ENCODE peak calls at places on chromosomes 5 and 9, in six cellular contexts. L is body of pancreas, V is endothelial cell of umbilical vein, S is IMR-90, Y is A549, X is heart left ventricle. G is an unnamed sample.
A peak's percentile ranks its signal among the peaks of the same experiment; 100 is the strongest.

GRCh38 chr9:91056917-91057316 is 255.3 kb downstream of the SYK start:
- DNase-seq in S (peak; percentile 60), X (no peak), L (no peak), V (peak; percentile 85), Y (no peak), G (no peak)

GRCh38 chr9:79977510-79978197 is 405.9 kb downstream of the TLE4 start:
- DNase-seq in V (no peak), X (no peak), S (no peak), Y (no peak), L (no peak), G (no peak)

GRCh38 chr5:181260720-181261319 is at the start of gene TRIM52:
- DNase-seq in S (peak; percentile 87), L (peak; percentile 93), Y (peak; percentile 93), X (peak; percentile 93), V (peak; percentile 92), G (peak; percentile 94)

GRCh38 chr5:134769206-134769605 is 10.6 kb downstream of the DDX46 start:
- DNase-seq in X (no peak), L (no peak), V (no peak), S (peak; percentile 70), Y (peak; percentile 13), G (peak; percentile 32)

GRCh38 chr5:137027758-137028157 is 471.4 kb downstream of the SPOCK1 start:
- DNase-seq in V (no peak), S (no peak), Y (no peak), L (no peak), X (no peak), G (no peak)

GRCh38 chr5:16378762-16379161 is 86.8 kb downstream of the ZNF622 start:
- DNase-seq in Y (no peak), L (peak; percentile 91), X (peak; percentile 34), S (no peak), V (no peak), G (no peak)

GRCh38 chr9:38482918-38483592 is 58.8 kb upstream of the IGFBPL1 start:
- DNase-seq in X (no peak), Y (no peak), V (no peak), S (no peak), L (no peak), G (no peak)

GRCh38 chr9:13845460-13845859 is 468.5 kb downstream of the NFIB start:
- DNase-seq in X (no peak), L (no peak), Y (no peak), V (peak; percentile 6), S (peak; percentile 57), G (no peak)

GRCh38 chr5:175629231-175629630 is 28.6 kb upstream of the HRH2 start:
- DNase-seq in X (no peak), L (no peak), S (no peak), Y (no peak), V (no peak), G (no peak)

GRCh38 chr9:2846115-2846514 is 2.2 kb upstream of the PUM3 start:
- DNase-seq in L (no peak), X (no peak), S (no peak), Y (no peak), V (no peak), G (no peak)

GRCh38 chr5:181243521-181244307 is at the start of gene RACK1:
- DNase-seq in L (peak; percentile 91), X (peak; percentile 90), V (peak; percentile 95), S (peak; percentile 85), Y (peak; percentile 92), G (peak; percentile 92)

GRCh38 chr5:94674841-94675382 is 56.4 kb downstream of the SLF1 start:
- DNase-seq in V (peak; percentile 40), X (no peak), S (peak; percentile 28), L (no peak), Y (no peak), G (no peak)

GRCh38 chr9:2677927-2678889 is 39.1 kb upstream of the KCNV2 start:
- DNase-seq in X (no peak), Y (no peak), L (peak; percentile 9), S (no peak), V (no peak), G (no peak)

GRCh38 chr9:101527066-101527465 is 6.6 kb upstream of the RNF20 start:
- DNase-seq in S (peak; percentile 54), V (no peak), Y (no peak), X (no peak), L (no peak), G (no peak)

GRCh38 chr5:95035891-95036675 is 248.8 kb downstream of the MCTP1 start:
- DNase-seq in S (no peak), V (no peak), L (no peak), Y (no peak), X (no peak), G (no peak)

GRCh38 chr9:133148351-133149129 is 15.2 kb downstream of the GBGT1 start:
- DNase-seq in X (peak; percentile 68), L (peak; percentile 61), Y (no peak), V (peak; percentile 47), S (peak; percentile 38), G (peak; percentile 63)

GRCh38 chr9:77128125-77128789 is 49.1 kb upstream of the VPS13A start:
- DNase-seq in X (no peak), S (no peak), L (no peak), V (no peak), Y (no peak), G (no peak)

GRCh38 chr9:125430161-125430485 is 168.5 kb downstream of the GAPVD1 start:
- DNase-seq in L (no peak), V (no peak), S (no peak), Y (no peak), X (no peak), G (no peak)

GRCh38 chr5:39518516-39518915 is 93.7 kb upstream of the DAB2 start:
- DNase-seq in X (no peak), V (peak; percentile 21), L (no peak), S (peak; percentile 85), Y (peak; percentile 16), G (no peak)
- H3K4me3 ChIP-seq in X (no peak overlapping the region), V (no peak overlapping the region), L (no peak overlapping the region), S (no peak overlapping the region), Y (no peak overlapping the region), G (no peak overlapping the region)

DNA sequence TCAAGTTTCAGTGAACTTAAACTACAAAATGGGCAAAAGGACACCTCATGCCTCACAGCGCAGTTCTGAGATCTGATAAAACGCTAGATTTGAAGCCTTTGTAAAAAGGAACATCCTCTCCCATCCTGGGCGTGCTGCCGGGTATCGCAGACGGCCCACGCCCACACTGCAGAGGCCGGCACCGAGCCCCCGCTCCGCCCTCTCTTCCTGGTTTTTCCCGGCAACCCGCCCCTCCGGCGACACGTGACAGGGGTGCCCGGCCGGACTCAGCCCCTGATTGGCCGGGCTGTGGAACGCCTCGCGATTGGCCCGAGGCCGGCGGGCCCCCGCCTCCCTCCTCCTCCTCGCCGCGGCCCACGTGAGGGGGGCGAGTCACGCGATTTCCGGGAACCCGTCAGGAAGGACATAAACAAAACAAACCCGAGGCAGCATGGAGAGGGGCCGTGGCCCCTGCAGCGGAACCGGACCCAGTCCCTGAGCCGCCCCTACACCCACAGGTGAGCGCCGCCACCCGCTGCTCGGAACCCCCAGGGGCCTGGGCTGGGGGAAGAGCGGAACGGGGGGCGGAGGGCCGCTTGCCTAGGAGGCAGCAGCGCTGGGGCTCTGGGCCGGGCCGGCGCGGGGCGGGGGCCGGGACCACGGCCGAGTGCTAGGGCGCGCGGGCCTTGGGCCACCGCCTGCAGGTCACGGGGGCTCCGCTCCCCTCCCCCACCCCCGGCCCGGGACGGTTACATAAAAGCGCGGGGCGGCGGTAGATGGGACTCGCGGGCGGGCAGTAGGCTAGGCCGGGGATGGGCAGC is at the start of gene CREBRF:
- DNase-seq in V (peak; percentile 99), L (peak; percentile 96), X (peak; percentile 98), S (peak; percentile 94), Y (peak; percentile 94), G (peak; percentile 98)
- TF ChIP-seq POLR2A in V (peak; percentile 66), L (peak; percentile 64), X (peak; percentile 44), S (peak; percentile 55), Y (peak; percentile 66), G (peak; percentile 58)

GRCh38 chr5:58887721-58888409 is 305.0 kb downstream of the RAB3C start:
- DNase-seq in Y (no peak), L (no peak), S (peak; percentile 11), X (peak; percentile 54), V (no peak), G (peak; percentile 58)

GRCh38 chr5:58887311-58887710 is 304.4 kb downstream of the RAB3C start:
- DNase-seq in V (no peak), S (no peak), X (no peak), Y (no peak), L (no peak), G (no peak)

GRCh38 chr5:58891971-58892343 is 309.1 kb downstream of the RAB3C start:
- DNase-seq in L (no peak), V (no peak), X (no peak), Y (no peak), S (no peak), G (no peak)

GRCh38 chr5:58891072-58891970 is 308.4 kb downstream of the RAB3C start:
- DNase-seq in X (peak; percentile 62), Y (peak; percentile 100), S (peak; percentile 81), V (peak; percentile 63), L (peak; percentile 78), G (peak; percentile 78)

DNA sequence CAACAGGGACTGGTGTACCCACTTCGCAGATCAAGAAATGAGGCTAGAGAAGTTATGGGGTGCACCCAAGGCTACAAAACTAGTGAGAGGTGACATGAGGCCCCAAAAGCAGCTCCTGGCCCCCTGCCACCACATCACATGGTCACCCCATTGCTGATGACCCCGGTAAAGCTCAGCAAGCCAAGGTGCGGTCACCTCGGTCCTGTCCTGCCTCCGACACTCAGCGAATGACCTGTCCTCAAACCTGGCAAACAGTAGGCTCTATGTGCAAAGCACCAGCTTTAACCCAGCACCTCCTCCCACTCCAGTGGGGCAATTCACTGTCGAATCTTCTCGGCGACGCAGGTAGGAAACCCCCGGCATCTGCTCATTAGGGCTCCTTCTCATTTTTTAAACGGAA is 307.4 kb downstream of the RAB3C start:
- DNase-seq in S (no peak), Y (peak; percentile 72), X (no peak), L (no peak), V (no peak), G (no peak)
- H3K4me3 ChIP-seq in S (no peak overlapping the region), Y (peak overlapping the region; percentile 28), X (no peak overlapping the region), L (no peak overlapping the region), V (no peak overlapping the region), G (no peak overlapping the region)

GRCh38 chr5:96200611-96201010 is 232.4 kb downstream of the PCSK1 start:
- DNase-seq in L (no peak), Y (no peak), V (no peak), S (no peak), X (no peak), G (no peak)

GRCh38 chr5:96197359-96197758 is 235.7 kb downstream of the PCSK1 start:
- DNase-seq in Y (no peak), L (no peak), S (no peak), V (no peak), X (no peak), G (no peak)

GRCh38 chr5:96198673-96199072 is 234.4 kb downstream of the PCSK1 start:
- DNase-seq in Y (no peak), X (no peak), S (peak; percentile 70), L (no peak), V (peak; percentile 93), G (no peak)

GRCh38 chr5:96201503-96201902 is 231.5 kb downstream of the PCSK1 start:
- DNase-seq in X (no peak), S (no peak), Y (no peak), L (no peak), V (no peak), G (no peak)

DNA sequence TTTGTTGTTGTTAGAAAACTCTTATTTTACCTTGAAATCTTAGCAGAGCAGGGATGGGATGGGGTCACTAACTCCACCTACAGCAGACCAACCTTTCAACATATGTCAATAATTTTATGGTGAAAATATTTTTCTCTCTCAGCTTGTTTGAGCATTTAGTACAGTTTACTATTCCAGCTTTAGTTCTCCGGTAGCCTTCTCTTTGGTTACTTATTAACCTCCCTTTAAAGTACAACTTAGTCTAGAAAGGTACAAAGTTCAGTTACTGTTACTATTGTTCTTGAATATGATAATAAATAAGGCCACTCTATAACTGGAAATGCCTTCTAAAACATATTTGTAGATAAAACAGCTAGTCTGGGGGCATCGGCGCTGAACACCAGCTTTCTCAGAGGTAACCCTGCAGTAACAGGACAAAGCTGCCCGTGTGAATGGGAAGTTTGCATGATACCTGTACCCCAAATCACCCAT is 233.3 kb downstream of the PCSK1 start:
- DNase-seq in Y (peak; percentile 53), L (peak; percentile 23), X (no peak), S (no peak), V (no peak), G (no peak)
- TF ChIP-seq POLR2A in Y (no peak), L (peak; percentile 34), X (no peak), S (no peak), V (no peak), G (no peak)